ENCODE peak calls at places on chromosomes 1 and 21, in nine cellular contexts. One of them, this sample, is unnamed.

GRCh38 chr1:116763116-116763786 is 9.0 kb downstream of the CD2 start:
- DNase-seq in neural crest cell: no peak
- DNase-seq in SHP77: no peak
- DNase-seq in stimulated activated CD8-positive, alpha-beta memory T cell treated with anti-CD3 and anti-CD28 coated beads, Interleukin-15, amount 100 ng/mL, for 1 hour: no peak
- DNase-seq in T-helper 1 cell: no peak
- DNase-seq in heart right ventricle: no peak
- DNase-seq in AG04450: no peak
- DNase-seq in DMS 273 treated with DMSO at 0.1 percent for 48 hours: no peak
- DNase-seq in activated T-helper 1 cell treated with anti-CD3 and anti-CD28 coated beads, Interleukin-2, amount 50 U/mL, for 16 hours: no peak
- DNase-seq in this sample: no peak

GRCh38 chr1:47524272-47524671 is 86.4 kb downstream of the FOXD2 start:
- DNase-seq in SHP77: no peak
- DNase-seq in T-helper 1 cell: no peak
- DNase-seq in DMS 273 treated with DMSO at 0.1 percent for 48 hours: no peak
- DNase-seq in neural crest cell: no peak
- DNase-seq in AG04450: no peak
- DNase-seq in stimulated activated CD8-positive, alpha-beta memory T cell treated with anti-CD3 and anti-CD28 coated beads, Interleukin-15, amount 100 ng/mL, for 1 hour: no peak
- DNase-seq in activated T-helper 1 cell treated with anti-CD3 and anti-CD28 coated beads, Interleukin-2, amount 50 U/mL, for 16 hours: no peak
- DNase-seq in heart right ventricle: no peak
- DNase-seq in this sample: no peak

GRCh38 chr1:84653130-84653680 is 37.1 kb downstream of the SSX2IP start:
- DNase-seq in AG04450: no peak
- DNase-seq in neural crest cell: no peak
- DNase-seq in T-helper 1 cell: no peak
- DNase-seq in stimulated activated CD8-positive, alpha-beta memory T cell treated with anti-CD3 and anti-CD28 coated beads, Interleukin-15, amount 100 ng/mL, for 1 hour: no peak
- DNase-seq in activated T-helper 1 cell treated with anti-CD3 and anti-CD28 coated beads, Interleukin-2, amount 50 U/mL, for 16 hours: no peak
- DNase-seq in heart right ventricle: no peak
- DNase-seq in SHP77: no peak
- DNase-seq in DMS 273 treated with DMSO at 0.1 percent for 48 hours: no peak
- DNase-seq in this sample: no peak

GRCh38 chr1:224542783-224543440 is 73.2 kb upstream of the CNIH3 start:
- DNase-seq in DMS 273 treated with DMSO at 0.1 percent for 48 hours: peak
- DNase-seq in activated T-helper 1 cell treated with anti-CD3 and anti-CD28 coated beads, Interleukin-2, amount 50 U/mL, for 16 hours: no peak
- DNase-seq in SHP77: no peak
- DNase-seq in stimulated activated CD8-positive, alpha-beta memory T cell treated with anti-CD3 and anti-CD28 coated beads, Interleukin-15, amount 100 ng/mL, for 1 hour: no peak
- DNase-seq in AG04450: peak
- DNase-seq in heart right ventricle: no peak
- DNase-seq in neural crest cell: no peak
- DNase-seq in T-helper 1 cell: no peak
- DNase-seq in this sample: no peak

GRCh38 chr1:209850342-209850979 is 22.7 kb downstream of the UTP25 start:
- DNase-seq in neural crest cell: peak
- DNase-seq in heart right ventricle: peak
- DNase-seq in activated T-helper 1 cell treated with anti-CD3 and anti-CD28 coated beads, Interleukin-2, amount 50 U/mL, for 16 hours: no peak
- DNase-seq in stimulated activated CD8-positive, alpha-beta memory T cell treated with anti-CD3 and anti-CD28 coated beads, Interleukin-15, amount 100 ng/mL, for 1 hour: no peak
- DNase-seq in DMS 273 treated with DMSO at 0.1 percent for 48 hours: peak
- DNase-seq in AG04450: no peak
- DNase-seq in SHP77: peak
- DNase-seq in T-helper 1 cell: no peak
- DNase-seq in this sample: peak

GRCh38 chr21:36654341-36654740 is 44.6 kb upstream of the SIM2 start:
- DNase-seq in activated T-helper 1 cell treated with anti-CD3 and anti-CD28 coated beads, Interleukin-2, amount 50 U/mL, for 16 hours: no peak
- DNase-seq in T-helper 1 cell: no peak
- DNase-seq in stimulated activated CD8-positive, alpha-beta memory T cell treated with anti-CD3 and anti-CD28 coated beads, Interleukin-15, amount 100 ng/mL, for 1 hour: no peak
- DNase-seq in heart right ventricle: no peak
- DNase-seq in SHP77: no peak
- DNase-seq in DMS 273 treated with DMSO at 0.1 percent for 48 hours: no peak
- DNase-seq in AG04450: no peak
- DNase-seq in neural crest cell: peak
- DNase-seq in this sample: no peak

GRCh38 chr1:232164078-232164963 is 465.6 kb downstream of the SIPA1L2 start:
- DNase-seq in heart right ventricle: no peak
- DNase-seq in AG04450: no peak
- DNase-seq in T-helper 1 cell: no peak
- DNase-seq in neural crest cell: no peak
- DNase-seq in SHP77: no peak
- DNase-seq in DMS 273 treated with DMSO at 0.1 percent for 48 hours: no peak
- DNase-seq in activated T-helper 1 cell treated with anti-CD3 and anti-CD28 coated beads, Interleukin-2, amount 50 U/mL, for 16 hours: no peak
- DNase-seq in stimulated activated CD8-positive, alpha-beta memory T cell treated with anti-CD3 and anti-CD28 coated beads, Interleukin-15, amount 100 ng/mL, for 1 hour: no peak
- DNase-seq in this sample: no peak

GRCh38 chr1:85225624-85226380 is 25.0 kb upstream of the SYDE2 start:
- DNase-seq in activated T-helper 1 cell treated with anti-CD3 and anti-CD28 coated beads, Interleukin-2, amount 50 U/mL, for 16 hours: no peak
- DNase-seq in AG04450: no peak
- DNase-seq in heart right ventricle: no peak
- DNase-seq in stimulated activated CD8-positive, alpha-beta memory T cell treated with anti-CD3 and anti-CD28 coated beads, Interleukin-15, amount 100 ng/mL, for 1 hour: no peak
- DNase-seq in DMS 273 treated with DMSO at 0.1 percent for 48 hours: no peak
- DNase-seq in T-helper 1 cell: no peak
- DNase-seq in SHP77: no peak
- DNase-seq in neural crest cell: no peak
- DNase-seq in this sample: no peak

GRCh38 chr1:236064674-236065508 is at the start of gene NID1:
- DNase-seq in activated T-helper 1 cell treated with anti-CD3 and anti-CD28 coated beads, Interleukin-2, amount 50 U/mL, for 16 hours: no peak
- DNase-seq in T-helper 1 cell: peak
- DNase-seq in DMS 273 treated with DMSO at 0.1 percent for 48 hours: no peak
- DNase-seq in SHP77: no peak
- DNase-seq in stimulated activated CD8-positive, alpha-beta memory T cell treated with anti-CD3 and anti-CD28 coated beads, Interleukin-15, amount 100 ng/mL, for 1 hour: no peak
- DNase-seq in neural crest cell: peak
- DNase-seq in heart right ventricle: peak
- DNase-seq in AG04450: no peak
- DNase-seq in this sample: no peak

GRCh38 chr1:159580340-159580739 is 7.3 kb upstream of the APCS start:
- DNase-seq in DMS 273 treated with DMSO at 0.1 percent for 48 hours: no peak
- DNase-seq in AG04450: no peak
- DNase-seq in stimulated activated CD8-positive, alpha-beta memory T cell treated with anti-CD3 and anti-CD28 coated beads, Interleukin-15, amount 100 ng/mL, for 1 hour: no peak
- DNase-seq in T-helper 1 cell: no peak
- DNase-seq in heart right ventricle: no peak
- DNase-seq in SHP77: no peak
- DNase-seq in activated T-helper 1 cell treated with anti-CD3 and anti-CD28 coated beads, Interleukin-2, amount 50 U/mL, for 16 hours: no peak
- DNase-seq in neural crest cell: no peak
- DNase-seq in this sample: no peak

GRCh38 chr1:89065077-89065868 is at the start of gene GBP1:
- DNase-seq in heart right ventricle: peak
- DNase-seq in stimulated activated CD8-positive, alpha-beta memory T cell treated with anti-CD3 and anti-CD28 coated beads, Interleukin-15, amount 100 ng/mL, for 1 hour: no peak
- DNase-seq in SHP77: no peak
- DNase-seq in DMS 273 treated with DMSO at 0.1 percent for 48 hours: no peak
- DNase-seq in T-helper 1 cell: no peak
- DNase-seq in activated T-helper 1 cell treated with anti-CD3 and anti-CD28 coated beads, Interleukin-2, amount 50 U/mL, for 16 hours: no peak
- DNase-seq in neural crest cell: no peak
- DNase-seq in AG04450: peak
- DNase-seq in this sample: peak

GRCh38 chr1:179305450-179305849 is 11.9 kb downstream of the SOAT1 start:
- DNase-seq in DMS 273 treated with DMSO at 0.1 percent for 48 hours: no peak
- DNase-seq in neural crest cell: no peak
- DNase-seq in SHP77: no peak
- DNase-seq in activated T-helper 1 cell treated with anti-CD3 and anti-CD28 coated beads, Interleukin-2, amount 50 U/mL, for 16 hours: no peak
- DNase-seq in AG04450: no peak
- DNase-seq in stimulated activated CD8-positive, alpha-beta memory T cell treated with anti-CD3 and anti-CD28 coated beads, Interleukin-15, amount 100 ng/mL, for 1 hour: no peak
- DNase-seq in heart right ventricle: no peak
- DNase-seq in T-helper 1 cell: no peak
- DNase-seq in this sample: no peak

GRCh38 chr1:84434081-84434755 is 35.9 kb downstream of the DNASE2B start:
- DNase-seq in activated T-helper 1 cell treated with anti-CD3 and anti-CD28 coated beads, Interleukin-2, amount 50 U/mL, for 16 hours: no peak
- DNase-seq in heart right ventricle: no peak
- DNase-seq in AG04450: no peak
- DNase-seq in DMS 273 treated with DMSO at 0.1 percent for 48 hours: no peak
- DNase-seq in stimulated activated CD8-positive, alpha-beta memory T cell treated with anti-CD3 and anti-CD28 coated beads, Interleukin-15, amount 100 ng/mL, for 1 hour: no peak
- DNase-seq in T-helper 1 cell: no peak
- DNase-seq in SHP77: no peak
- DNase-seq in neural crest cell: no peak
- DNase-seq in this sample: no peak

GRCh38 chr1:29668761-29669487 is 432.6 kb downstream of the PTPRU start:
- DNase-seq in DMS 273 treated with DMSO at 0.1 percent for 48 hours: no peak
- DNase-seq in SHP77: no peak
- DNase-seq in activated T-helper 1 cell treated with anti-CD3 and anti-CD28 coated beads, Interleukin-2, amount 50 U/mL, for 16 hours: no peak
- DNase-seq in heart right ventricle: no peak
- DNase-seq in stimulated activated CD8-positive, alpha-beta memory T cell treated with anti-CD3 and anti-CD28 coated beads, Interleukin-15, amount 100 ng/mL, for 1 hour: no peak
- DNase-seq in AG04450: no peak
- DNase-seq in T-helper 1 cell: no peak
- DNase-seq in neural crest cell: no peak
- DNase-seq in this sample: no peak

GRCh38 chr1:207173396-207173795 is 69.4 kb downstream of the C4BPA start:
- DNase-seq in heart right ventricle: no peak
- DNase-seq in DMS 273 treated with DMSO at 0.1 percent for 48 hours: no peak
- DNase-seq in activated T-helper 1 cell treated with anti-CD3 and anti-CD28 coated beads, Interleukin-2, amount 50 U/mL, for 16 hours: no peak
- DNase-seq in AG04450: no peak
- DNase-seq in neural crest cell: no peak
- DNase-seq in stimulated activated CD8-positive, alpha-beta memory T cell treated with anti-CD3 and anti-CD28 coated beads, Interleukin-15, amount 100 ng/mL, for 1 hour: no peak
- DNase-seq in T-helper 1 cell: no peak
- DNase-seq in SHP77: no peak
- DNase-seq in this sample: no peak

GRCh38 chr21:18041012-18041411 is 203.6 kb upstream of the CHODL start:
- DNase-seq in neural crest cell: no peak
- DNase-seq in T-helper 1 cell: no peak
- DNase-seq in DMS 273 treated with DMSO at 0.1 percent for 48 hours: peak
- DNase-seq in heart right ventricle: no peak
- DNase-seq in stimulated activated CD8-positive, alpha-beta memory T cell treated with anti-CD3 and anti-CD28 coated beads, Interleukin-15, amount 100 ng/mL, for 1 hour: no peak
- DNase-seq in SHP77: no peak
- DNase-seq in activated T-helper 1 cell treated with anti-CD3 and anti-CD28 coated beads, Interleukin-2, amount 50 U/mL, for 16 hours: no peak
- DNase-seq in AG04450: no peak
- DNase-seq in this sample: peak

GRCh38 chr1:16204634-16205332 is 7.7 kb downstream of the ARHGEF19 start:
- DNase-seq in DMS 273 treated with DMSO at 0.1 percent for 48 hours: no peak
- DNase-seq in SHP77: peak
- DNase-seq in neural crest cell: no peak
- DNase-seq in activated T-helper 1 cell treated with anti-CD3 and anti-CD28 coated beads, Interleukin-2, amount 50 U/mL, for 16 hours: no peak
- DNase-seq in T-helper 1 cell: no peak
- DNase-seq in stimulated activated CD8-positive, alpha-beta memory T cell treated with anti-CD3 and anti-CD28 coated beads, Interleukin-15, amount 100 ng/mL, for 1 hour: no peak
- DNase-seq in heart right ventricle: no peak
- DNase-seq in AG04450: no peak
- DNase-seq in this sample: no peak

GRCh38 chr1:66933887-66934700 is 9.3 kb downstream of the MIER1 start:
- DNase-seq in neural crest cell: no peak
- DNase-seq in T-helper 1 cell: no peak
- DNase-seq in stimulated activated CD8-positive, alpha-beta memory T cell treated with anti-CD3 and anti-CD28 coated beads, Interleukin-15, amount 100 ng/mL, for 1 hour: no peak
- DNase-seq in AG04450: no peak
- DNase-seq in heart right ventricle: no peak
- DNase-seq in SHP77: no peak
- DNase-seq in DMS 273 treated with DMSO at 0.1 percent for 48 hours: no peak
- DNase-seq in activated T-helper 1 cell treated with anti-CD3 and anti-CD28 coated beads, Interleukin-2, amount 50 U/mL, for 16 hours: no peak
- DNase-seq in this sample: no peak

GRCh38 chr1:56728964-56729363 is 83.8 kb downstream of the PRKAA2 start:
- DNase-seq in activated T-helper 1 cell treated with anti-CD3 and anti-CD28 coated beads, Interleukin-2, amount 50 U/mL, for 16 hours: no peak
- DNase-seq in SHP77: no peak
- DNase-seq in T-helper 1 cell: no peak
- DNase-seq in neural crest cell: no peak
- DNase-seq in heart right ventricle: no peak
- DNase-seq in DMS 273 treated with DMSO at 0.1 percent for 48 hours: no peak
- DNase-seq in AG04450: no peak
- DNase-seq in stimulated activated CD8-positive, alpha-beta memory T cell treated with anti-CD3 and anti-CD28 coated beads, Interleukin-15, amount 100 ng/mL, for 1 hour: no peak
- DNase-seq in this sample: no peak

GRCh38 chr1:37930246-37931142 is 16.4 kb downstream of the INPP5B start:
- DNase-seq in activated T-helper 1 cell treated with anti-CD3 and anti-CD28 coated beads, Interleukin-2, amount 50 U/mL, for 16 hours: no peak
- DNase-seq in heart right ventricle: peak
- DNase-seq in SHP77: no peak
- DNase-seq in DMS 273 treated with DMSO at 0.1 percent for 48 hours: no peak
- DNase-seq in T-helper 1 cell: no peak
- DNase-seq in neural crest cell: no peak
- DNase-seq in stimulated activated CD8-positive, alpha-beta memory T cell treated with anti-CD3 and anti-CD28 coated beads, Interleukin-15, amount 100 ng/mL, for 1 hour: peak
- DNase-seq in AG04450: no peak
- DNase-seq in this sample: no peak

GRCh38 chr1:63966016-63966415 is 192.2 kb downstream of the ROR1 start:
- DNase-seq in SHP77: no peak
- DNase-seq in heart right ventricle: no peak
- DNase-seq in AG04450: no peak
- DNase-seq in stimulated activated CD8-positive, alpha-beta memory T cell treated with anti-CD3 and anti-CD28 coated beads, Interleukin-15, amount 100 ng/mL, for 1 hour: no peak
- DNase-seq in neural crest cell: no peak
- DNase-seq in DMS 273 treated with DMSO at 0.1 percent for 48 hours: no peak
- DNase-seq in T-helper 1 cell: no peak
- DNase-seq in activated T-helper 1 cell treated with anti-CD3 and anti-CD28 coated beads, Interleukin-2, amount 50 U/mL, for 16 hours: no peak
- DNase-seq in this sample: no peak

GRCh38 chr21:39676054-39676771 is 63.5 kb downstream of the B3GALT5 start:
- DNase-seq in activated T-helper 1 cell treated with anti-CD3 and anti-CD28 coated beads, Interleukin-2, amount 50 U/mL, for 16 hours: no peak
- DNase-seq in T-helper 1 cell: no peak
- DNase-seq in neural crest cell: no peak
- DNase-seq in DMS 273 treated with DMSO at 0.1 percent for 48 hours: peak
- DNase-seq in SHP77: peak
- DNase-seq in stimulated activated CD8-positive, alpha-beta memory T cell treated with anti-CD3 and anti-CD28 coated beads, Interleukin-15, amount 100 ng/mL, for 1 hour: no peak
- DNase-seq in heart right ventricle: peak
- DNase-seq in AG04450: no peak
- DNase-seq in this sample: peak

GRCh38 chr21:44576025-44576420 is 2.5 kb downstream of the KRTAP10-4 start:
- DNase-seq in DMS 273 treated with DMSO at 0.1 percent for 48 hours: no peak
- DNase-seq in T-helper 1 cell: no peak
- DNase-seq in heart right ventricle: no peak
- DNase-seq in neural crest cell: no peak
- DNase-seq in AG04450: no peak
- DNase-seq in SHP77: no peak
- DNase-seq in activated T-helper 1 cell treated with anti-CD3 and anti-CD28 coated beads, Interleukin-2, amount 50 U/mL, for 16 hours: no peak
- DNase-seq in stimulated activated CD8-positive, alpha-beta memory T cell treated with anti-CD3 and anti-CD28 coated beads, Interleukin-15, amount 100 ng/mL, for 1 hour: no peak
- DNase-seq in this sample: no peak

This sample was measured in T47D.